ENCODE peak calls at places on chromosomes 6 and 20, in four cellular contexts. V is prostate gland, X is cardiac muscle cell, O is NCI-H1417. U is an unnamed sample.

GRCh38 chr6:127812985-127813681 is 87.7 kb downstream of the THEMIS start:
- DNase-seq in V (no peak), X (no peak), O (no peak), U (no peak)

GRCh38 chr6:80605165-80605989 is 498.9 kb downstream of the BCKDHB start:
- DNase-seq in V (no peak), X (peak), O (peak), U (peak)

GRCh38 chr6:22145823-22146379 is 150.9 kb downstream of the PRL start:
- DNase-seq in V (no peak), X (peak), O (peak), U (peak)

GRCh38 chr20:37323985-37324384 is 22.0 kb upstream of the SRC start:
- DNase-seq in V (no peak), X (peak), O (no peak), U (no peak)

GRCh38 chr6:156685823-156686428 is 91.3 kb upstream of the ARID1B start:
- DNase-seq in V (no peak), X (no peak), O (peak), U (no peak)

GRCh38 chr20:8385247-8385646 is 253.2 kb downstream of the PLCB1 start:
- DNase-seq in V (no peak), X (peak), O (no peak), U (peak)

GRCh38 chr6:44386364-44386928 is 1.1 kb upstream of the CDC5L start:
- DNase-seq in V (peak), X (no peak), O (peak), U (peak)

GRCh38 chr6:100346828-100347227 is 117.9 kb downstream of the SIM1 start:
- DNase-seq in V (no peak), X (peak), O (no peak), U (no peak)

GRCh38 chr6:94052754-94053153 is 633.4 kb upstream of the EPHA7 start:
- DNase-seq in V (no peak), X (peak), O (peak), U (peak)

GRCh38 chr6:25485820-25486559 is 166.0 kb upstream of the SCGN start:
- DNase-seq in V (no peak), X (peak), O (peak), U (peak)

GRCh38 chr6:5041955-5042354 is 38.1 kb upstream of the RPP40 start:
- DNase-seq in V (no peak), X (no peak), O (no peak), U (no peak)

GRCh38 chr6:28587011-28587745 is 61.5 kb downstream of the GPX5 start:
- DNase-seq in V (peak), X (peak), O (peak), U (peak)